ENCODE peak calls at places on chromosomes 2 and 18, in four cellular contexts. Q, B, W and A are unnamed samples.

GRCh38 chr2:241947004-241947350 is 77.4 kb downstream of the RTP5 start:
- DNase-seq in Q (no peak), B (no peak), W (no peak), A (no peak)

GRCh38 chr18:21205695-21206094 is 36.3 kb upstream of the GREB1L start:
- DNase-seq in Q (no peak), B (no peak), W (no peak), A (no peak)

GRCh38 chr2:225998125-225998524 is 598.6 kb downstream of the NYAP2 start:
- DNase-seq in Q (no peak), B (no peak), W (no peak), A (no peak)

GRCh38 chr2:143934170-143934912 is 585.6 kb downstream of the ZEB2 start:
- DNase-seq in Q (no peak), B (no peak), W (no peak), A (no peak)

GRCh38 chr2:240556553-240557100 is 1.2 kb downstream of the ANKMY1 start:
- DNase-seq in Q (peak; percentile 71), B (peak; percentile 57), W (peak; percentile 67), A (no peak)

GRCh38 chr2:118032169-118033013 is 18.5 kb upstream of the CCDC93 start:
- DNase-seq in Q (peak; percentile 34), B (peak; percentile 44), W (peak; percentile 53), A (peak; percentile 52)

GRCh38 chr2:218186876-218187649 is 20.3 kb upstream of the CXCR1 start:
- DNase-seq in Q (no peak), B (no peak), W (no peak), A (no peak)

GRCh38 chr2:64979744-64980143 is 9.5 kb upstream of the SLC1A4 start:
- DNase-seq in Q (no peak), B (no peak), W (no peak), A (no peak)

GRCh38 chr2:30681022-30681421 is 126.2 kb downstream of the CAPN13 start:
- DNase-seq in Q (no peak), B (no peak), W (no peak), A (no peak)

GRCh38 chr2:72015281-72015680 is 132.4 kb downstream of the CYP26B1 start:
- DNase-seq in Q (no peak), B (no peak), W (no peak), A (no peak)

GRCh38 chr2:148802448-148803220 is 72.4 kb upstream of the KIF5C start:
- DNase-seq in Q (no peak), B (no peak), W (no peak), A (no peak)

GRCh38 chr2:222424281-222424728 is at the start of gene SGPP2:
- DNase-seq in Q (no peak), B (no peak), W (no peak), A (no peak)

GRCh38 chr18:45828917-45829811 is 3.7 kb downstream of the SIGLEC15 start:
- DNase-seq in Q (no peak), B (no peak), W (peak; percentile 50), A (no peak)

GRCh38 chr2:239327536-239328305 is 73.1 kb downstream of the HDAC4 start:
- DNase-seq in Q (no peak), B (no peak), W (no peak), A (peak; percentile 43)

GRCh38 chr2:224156436-224156835 is 117.3 kb upstream of the SERPINE2 start:
- DNase-seq in Q (no peak), B (no peak), W (no peak), A (no peak)

GRCh38 chr2:187922841-187923240 is 368.6 kb upstream of the TFPI start:
- DNase-seq in Q (no peak), B (no peak), W (no peak), A (no peak)

GRCh38 chr2:72108121-72108520 is 39.5 kb downstream of the CYP26B1 start:
- DNase-seq in Q (no peak), B (no peak), W (no peak), A (no peak)

GRCh38 chr2:176136375-176137248 is 7.1 kb downstream of the HOXD8 start:
- DNase-seq in Q (peak; percentile 16), B (no peak), W (no peak), A (peak; percentile 68)

GRCh38 chr2:75098856-75099255 is 100.5 kb downstream of the TACR1 start:
- DNase-seq in Q (peak; percentile 63), B (peak; percentile 39), W (no peak), A (no peak)

GRCh38 chr18:48445540-48445939 is 36.4 kb upstream of the ZBTB7C start:
- DNase-seq in Q (peak; percentile 75), B (peak; percentile 89), W (peak; percentile 70), A (peak; percentile 92)

GRCh38 chr18:22106536-22107292 is 62.7 kb upstream of the GATA6 start:
- DNase-seq in Q (peak; percentile 17), B (peak; percentile 12), W (peak; percentile 46), A (no peak)

GRCh38 chr18:74836296-74837139 is 238.8 kb downstream of the ZNF407 start:
- DNase-seq in Q (peak; percentile 9), B (peak; percentile 72), W (no peak), A (no peak)

GRCh38 chr2:215816424-215816823 is 196.9 kb downstream of the MREG start:
- DNase-seq in Q (no peak), B (no peak), W (no peak), A (no peak)

GRCh38 chr2:231604101-231604684 is 11.5 kb downstream of the TEX44 start:
- DNase-seq in Q (no peak), B (peak; percentile 36), W (peak; percentile 13), A (no peak)

GRCh38 chr2:173806761-173807160 is 158.4 kb downstream of the SP3 start:
- DNase-seq in Q (no peak), B (no peak), W (no peak), A (peak; percentile 6)

DNA sequence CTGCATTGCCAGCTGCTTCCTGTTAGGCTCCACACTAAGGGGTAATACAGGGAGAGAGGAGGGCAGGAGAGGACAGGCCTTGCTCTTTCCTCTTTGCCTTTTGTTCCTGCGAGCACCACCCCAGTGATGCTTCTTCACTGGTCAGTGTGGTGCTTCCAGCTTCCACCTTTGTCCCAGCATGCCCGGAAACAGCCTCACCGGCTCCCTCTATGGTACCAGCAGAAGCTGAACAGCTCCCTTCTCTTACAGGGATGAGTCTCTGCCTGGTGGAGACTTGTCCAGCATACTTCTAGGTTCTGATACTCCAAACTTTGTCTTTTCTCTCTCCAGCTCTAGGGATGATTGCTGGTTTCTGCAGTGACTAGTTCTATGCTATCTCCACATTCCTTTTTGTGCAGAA is 413.3 kb downstream of the TSN start:
- DNase-seq in Q (no peak), B (no peak), W (peak; percentile 8), A (peak; percentile 54)
- TF ChIP-seq JUN in Q (no peak), B (no peak), W (no peak), A (no peak)

DNA sequence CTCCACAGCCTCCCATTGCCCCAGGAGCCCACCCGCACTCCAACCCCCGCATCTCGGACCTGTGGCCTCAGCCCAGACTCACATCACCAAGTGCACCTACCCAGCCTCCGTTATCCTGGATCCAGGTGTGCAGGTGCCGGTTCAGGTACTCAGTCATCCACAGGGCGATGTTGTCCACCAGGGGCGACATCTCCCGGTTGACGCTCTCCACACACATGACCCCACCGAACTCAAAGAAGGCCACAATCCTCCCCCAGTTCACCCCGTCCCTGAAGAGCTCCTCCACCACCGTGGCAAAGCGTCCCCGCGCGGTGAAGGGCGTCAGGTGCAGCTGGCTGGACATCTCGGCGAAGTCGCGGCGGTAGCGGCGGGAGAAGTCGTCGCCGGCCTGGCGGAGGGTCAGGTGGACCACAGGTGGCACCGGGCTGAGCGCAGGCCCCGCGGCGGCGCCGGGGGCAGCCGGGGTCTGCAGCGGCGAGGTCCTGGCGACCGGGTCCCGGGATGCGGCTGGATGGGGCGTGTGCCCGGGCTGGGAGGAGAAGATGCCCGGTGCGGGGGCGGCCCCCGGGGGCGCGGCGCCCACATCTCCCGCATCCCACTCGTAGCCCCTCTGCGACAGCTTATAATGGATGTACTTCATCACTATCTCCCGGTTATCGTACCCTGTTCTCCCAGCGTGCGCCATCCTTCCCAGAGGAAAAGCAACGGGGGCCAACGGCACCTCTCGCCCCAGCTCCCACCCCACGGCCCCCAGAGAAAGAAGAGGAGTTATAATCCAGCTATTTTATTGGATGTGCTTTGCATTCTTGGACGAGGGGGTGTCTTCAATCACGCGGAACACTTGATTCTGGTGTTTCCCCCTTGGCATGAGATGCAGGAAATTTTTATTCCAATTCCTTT is 1.3 kb downstream of the BCL2 start:
- DNase-seq in Q (no peak), B (no peak), W (no peak), A (no peak)
- TF ChIP-seq KDM1A in Q (no peak), B (no peak), W (no peak), A (peak; percentile 25)

DNA sequence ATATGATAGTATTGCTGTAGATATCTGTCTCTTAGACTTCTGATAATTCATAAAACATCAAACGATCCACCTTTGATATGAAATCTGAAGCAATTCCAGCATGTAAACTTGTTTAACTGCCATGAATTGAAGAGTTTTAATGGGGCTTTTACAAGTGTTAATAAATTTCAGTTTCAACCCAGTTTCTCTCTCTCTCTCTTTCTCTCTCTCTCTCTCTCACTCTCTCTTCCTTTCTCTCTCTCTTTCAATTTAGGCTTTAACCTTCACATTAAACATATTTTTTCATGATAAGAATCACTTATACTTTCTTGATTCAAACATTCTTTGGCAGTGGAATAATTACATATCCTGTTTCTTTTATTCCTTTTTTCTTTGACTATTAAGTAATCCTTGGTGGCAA is 296.1 kb downstream of the EPHA4 start:
- DNase-seq in Q (no peak), B (no peak), W (no peak), A (no peak)
- TF ChIP-seq JUN in Q (no peak), B (no peak), W (no peak), A (no peak)

GRCh38 chr2:195533771-195534642 is 123.0 kb upstream of the SLC39A10 start:
- DNase-seq in Q (peak; percentile 82), B (no peak), W (peak; percentile 67), A (no peak)
- TF ChIP-seq KDM1A in Q (no peak), B (no peak), W (no peak), A (no peak)

DNA sequence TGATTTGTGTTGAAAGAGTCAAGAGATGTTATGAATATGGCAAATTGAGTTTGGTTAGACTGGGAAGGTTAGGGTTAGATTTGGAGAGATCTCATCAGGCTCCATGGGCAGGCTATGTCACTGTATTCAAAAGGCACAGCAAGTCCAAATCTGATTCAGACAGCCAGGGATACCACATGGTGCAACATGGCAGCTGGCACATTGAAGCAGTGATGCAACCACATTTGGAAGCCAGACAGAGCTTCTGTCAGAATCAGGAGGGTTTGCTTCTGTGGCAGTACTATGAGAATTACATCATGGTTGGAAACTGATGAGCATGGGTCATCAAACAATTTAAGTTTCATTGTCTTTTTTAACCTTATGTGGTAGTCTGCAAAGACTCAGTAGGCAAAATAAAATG is 772.2 kb downstream of the SUCLG1 start:
- DNase-seq in Q (no peak), B (no peak), W (no peak), A (no peak)
- TF ChIP-seq JUN in Q (no peak), B (no peak), W (no peak), A (no peak)

GRCh38 chr2:128602038-128602698 is 283.5 kb upstream of the HS6ST1 start:
- DNase-seq in Q (no peak), B (no peak), W (no peak), A (no peak)
- TF ChIP-seq KDM1A in Q (no peak), B (no peak), W (no peak), A (no peak)

GRCh38 chr2:54750040-54750439 is 26.6 kb downstream of the EML6 start:
- DNase-seq in Q (no peak), B (no peak), W (no peak), A (no peak)
- TF ChIP-seq JUN in Q (no peak), B (no peak), W (no peak), A (no peak)